ENCODE peak calls at places on chromosome 5, in four cellular contexts. One of them, this sample, is unnamed.

GRCh38 chr5:177470759-177471536 is 2.5 kb downstream of the DBN1 start:
- DNase-seq in HepG2: peak; percentile 23
- DNase-seq in K562: no peak
- DNase-seq in GM12878: no peak
- DNase-seq in this sample: no peak

GRCh38 chr5:65190328-65191053 is 291.2 kb downstream of the ADAMTS6 start:
- DNase-seq in HepG2: no peak
- DNase-seq in K562: no peak
- DNase-seq in GM12878: peak; percentile 17
- DNase-seq in this sample: no peak

GRCh38 chr5:170572453-170572852 is 68.6 kb downstream of the KCNIP1 start:
- DNase-seq in HepG2: no peak
- DNase-seq in K562: no peak
- DNase-seq in GM12878: peak; percentile 25
- DNase-seq in this sample: no peak

GRCh38 chr5:139407517-139407916 is 3.6 kb upstream of the SPATA24 start:
- DNase-seq in HepG2: no peak
- DNase-seq in K562: no peak
- DNase-seq in GM12878: no peak
- DNase-seq in this sample: no peak

GRCh38 chr5:58972301-58972700 is 389.4 kb downstream of the RAB3C start:
- DNase-seq in HepG2: no peak
- DNase-seq in K562: no peak
- DNase-seq in GM12878: no peak
- DNase-seq in this sample: no peak

GRCh38 chr5:38396766-38397165 is 138.4 kb downstream of the EGFLAM start:
- DNase-seq in HepG2: no peak
- DNase-seq in K562: no peak
- DNase-seq in GM12878: no peak
- DNase-seq in this sample: no peak

GRCh38 chr5:6403416-6403815 is 25.1 kb upstream of the MED10 start:
- DNase-seq in HepG2: no peak
- DNase-seq in K562: no peak
- DNase-seq in GM12878: no peak
- DNase-seq in this sample: no peak

GRCh38 chr5:130710596-130710995 is 454.5 kb downstream of the HINT1 start:
- DNase-seq in HepG2: peak; percentile 33
- DNase-seq in K562: no peak
- DNase-seq in GM12878: no peak
- DNase-seq in this sample: no peak

GRCh38 chr5:43523662-43524072 is 8.7 kb upstream of the C5orf34 start:
- DNase-seq in HepG2: no peak
- DNase-seq in K562: no peak
- DNase-seq in GM12878: no peak
- DNase-seq in this sample: no peak

GRCh38 chr5:130135506-130135905 is 231.2 kb downstream of the CHSY3 start:
- DNase-seq in HepG2: no peak
- DNase-seq in K562: no peak
- DNase-seq in GM12878: no peak
- DNase-seq in this sample: no peak

GRCh38 chr5:55927861-55928655 is 66.7 kb downstream of the IL6ST start:
- DNase-seq in HepG2: peak; percentile 31
- DNase-seq in K562: no peak
- DNase-seq in GM12878: no peak
- DNase-seq in this sample: no peak

GRCh38 chr5:90655423-90655822 is 96.8 kb downstream of the ADGRV1 start:
- DNase-seq in HepG2: no peak
- DNase-seq in K562: no peak
- DNase-seq in GM12878: no peak
- DNase-seq in this sample: no peak

GRCh38 chr5:92977766-92978555 is 603.1 kb downstream of the NR2F1-AS1 start:
- DNase-seq in HepG2: no peak
- DNase-seq in K562: no peak
- DNase-seq in GM12878: no peak
- DNase-seq in this sample: no peak

GRCh38 chr5:124365491-124365890 is 380.9 kb downstream of the ZNF608 start:
- DNase-seq in HepG2: no peak
- DNase-seq in K562: no peak
- DNase-seq in GM12878: no peak
- DNase-seq in this sample: no peak

GRCh38 chr5:171913987-171914273 is 92.5 kb downstream of the FBXW11 start:
- DNase-seq in HepG2: no peak
- DNase-seq in K562: no peak
- DNase-seq in GM12878: no peak
- DNase-seq in this sample: no peak

GRCh38 chr5:52948418-52949076 is 40.6 kb upstream of the ITGA2 start:
- DNase-seq in HepG2: peak; percentile 82
- DNase-seq in K562: peak; percentile 22
- DNase-seq in GM12878: peak; percentile 42
- DNase-seq in this sample: peak; percentile 79

GRCh38 chr5:81212211-81212687 is 20.9 kb upstream of the CKMT2 start:
- DNase-seq in HepG2: no peak
- DNase-seq in K562: no peak
- DNase-seq in GM12878: peak; percentile 51
- DNase-seq in this sample: no peak

GRCh38 chr5:59709346-59709821 is 184.1 kb downstream of the PDE4D start:
- DNase-seq in HepG2: no peak
- DNase-seq in K562: no peak
- DNase-seq in GM12878: no peak
- DNase-seq in this sample: peak; percentile 71

GRCh38 chr5:2508514-2508913 is 243.0 kb downstream of the IRX2 start:
- DNase-seq in HepG2: no peak
- DNase-seq in K562: no peak
- DNase-seq in GM12878: no peak
- DNase-seq in this sample: no peak

GRCh38 chr5:134659922-134660321 is 11.3 kb downstream of the SEC24A start:
- DNase-seq in HepG2: no peak
- DNase-seq in K562: no peak
- DNase-seq in GM12878: no peak
- DNase-seq in this sample: no peak

GRCh38 chr5:180343846-180344327 is 9.2 kb downstream of the GFPT2 start:
- DNase-seq in HepG2: no peak
- DNase-seq in K562: no peak
- DNase-seq in GM12878: no peak
- DNase-seq in this sample: no peak
- TF ChIP-seq CREB1 in HepG2: no peak
- TF ChIP-seq CREB1 in K562: no peak
- TF ChIP-seq CREB1 in GM12878: no peak
- TF ChIP-seq CREB1 in this sample: no peak

GRCh38 chr5:126973193-126973592 is 57.2 kb downstream of the MARCHF3 start:
- DNase-seq in HepG2: peak; percentile 5
- DNase-seq in K562: no peak
- DNase-seq in GM12878: no peak
- DNase-seq in this sample: peak; percentile 52

GRCh38 chr5:126970517-126971017 is 59.8 kb downstream of the MARCHF3 start:
- DNase-seq in HepG2: no peak
- DNase-seq in K562: no peak
- DNase-seq in GM12878: no peak
- DNase-seq in this sample: no peak

GRCh38 chr5:126969548-126969947 is 60.8 kb downstream of the MARCHF3 start:
- DNase-seq in HepG2: no peak
- DNase-seq in K562: no peak
- DNase-seq in GM12878: peak; percentile 48
- DNase-seq in this sample: no peak

GRCh38 chr5:126971455-126972019 is 58.8 kb downstream of the MARCHF3 start:
- DNase-seq in HepG2: no peak
- DNase-seq in K562: peak; percentile 66
- DNase-seq in GM12878: no peak
- DNase-seq in this sample: no peak

DNA sequence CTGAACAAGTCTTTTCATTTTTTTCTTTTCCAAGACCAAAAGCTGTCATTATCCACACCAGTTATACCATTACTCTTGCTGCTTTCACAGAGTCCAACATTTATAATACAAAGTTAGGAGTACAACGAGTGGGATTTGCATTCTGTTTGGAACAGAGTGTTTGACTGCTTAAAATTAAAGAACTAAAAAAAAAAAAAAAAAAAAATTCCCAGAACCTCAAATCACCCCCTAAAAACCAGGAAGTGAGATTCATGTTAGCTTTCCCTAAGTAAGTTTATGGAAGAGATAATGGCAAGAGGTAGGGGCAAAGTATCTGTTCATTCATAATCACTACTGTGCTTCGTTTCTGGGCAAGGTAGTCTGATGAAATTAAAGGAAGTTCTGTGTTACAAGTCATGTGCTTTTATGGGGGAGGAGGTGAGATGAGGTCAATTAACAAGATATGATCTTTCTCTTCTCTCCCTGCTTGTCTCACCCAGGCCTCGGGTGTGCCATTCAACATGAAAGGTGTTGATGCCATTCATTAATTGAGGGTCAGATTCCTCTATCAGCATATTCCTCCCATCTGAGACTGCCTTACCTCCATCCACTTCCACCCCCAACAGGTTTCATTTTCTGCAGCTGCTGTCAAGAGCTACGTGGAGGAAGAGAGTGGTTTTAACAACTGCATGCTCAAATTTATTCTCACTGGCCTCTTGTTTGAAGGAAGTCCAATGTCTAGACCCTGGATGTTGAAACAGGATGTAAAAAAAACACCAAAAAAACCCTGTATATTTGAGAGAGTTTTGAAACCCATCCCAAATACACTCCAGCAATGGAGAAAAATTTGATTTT is 58.1 kb downstream of the MARCHF3 start:
- DNase-seq in HepG2: peak; percentile 39
- DNase-seq in K562: peak; percentile 55
- DNase-seq in GM12878: peak; percentile 76
- DNase-seq in this sample: no peak
- H3K4me3 ChIP-seq in HepG2: no peak overlapping the region
- H3K4me3 ChIP-seq in K562: no peak overlapping the region
- H3K4me3 ChIP-seq in GM12878: no peak overlapping the region
- H3K4me3 ChIP-seq in this sample: no peak overlapping the region

DNA sequence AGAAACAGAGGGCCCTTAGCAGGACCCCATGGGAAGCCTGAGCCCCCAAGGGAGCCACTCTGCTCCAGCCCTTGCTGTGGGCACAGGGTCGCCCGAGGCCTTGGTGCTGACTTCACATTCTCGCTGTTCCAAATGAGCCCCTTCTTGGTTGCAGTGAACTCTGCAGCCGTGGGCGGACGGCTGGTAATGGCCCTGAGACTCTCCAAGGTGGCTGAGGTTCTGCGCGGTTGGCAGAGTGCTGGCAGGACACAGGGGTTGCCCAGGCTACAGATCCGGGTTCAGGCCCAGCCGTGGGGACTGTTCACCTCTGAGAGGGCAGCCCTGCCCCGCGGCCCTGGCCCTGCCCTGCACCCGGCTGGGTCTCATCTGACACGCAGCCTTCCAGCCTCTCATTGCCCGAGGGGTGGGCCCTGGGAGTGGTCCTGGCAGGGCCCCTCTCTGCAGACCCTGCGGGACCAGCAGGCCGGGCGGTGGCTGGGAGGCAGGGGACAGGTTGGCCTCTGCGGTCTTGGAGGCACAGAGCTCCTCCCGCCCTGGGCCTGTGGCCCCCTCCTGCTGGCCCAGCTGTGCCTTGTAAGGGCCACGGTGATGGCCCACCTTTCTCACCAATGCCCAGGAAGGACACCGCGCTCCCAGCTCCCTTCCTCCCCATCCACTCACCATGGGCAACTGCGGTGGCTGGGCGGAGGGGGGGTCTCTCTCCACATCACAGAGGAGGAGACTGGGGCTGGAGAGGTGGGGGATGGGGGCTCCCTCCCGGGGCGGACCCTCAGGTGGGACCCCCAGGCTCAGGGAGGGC is 51.6 kb downstream of the AHRR start:
- DNase-seq in HepG2: no peak
- DNase-seq in K562: no peak
- DNase-seq in GM12878: no peak
- DNase-seq in this sample: peak; percentile 44
- TF ChIP-seq JUNB in HepG2: no peak
- TF ChIP-seq JUNB in K562: no peak
- TF ChIP-seq JUNB in GM12878: no peak
- TF ChIP-seq JUNB in this sample: no peak

GRCh38 chr5:138082033-138082432 is 1.8 kb upstream of the WNT8A start:
- DNase-seq in HepG2: peak; percentile 25
- DNase-seq in K562: no peak
- DNase-seq in GM12878: no peak
- DNase-seq in this sample: peak; percentile 76

GRCh38 chr5:138078006-138078643 is 5.7 kb upstream of the WNT8A start:
- DNase-seq in HepG2: no peak
- DNase-seq in K562: no peak
- DNase-seq in GM12878: no peak
- DNase-seq in this sample: no peak

DNA sequence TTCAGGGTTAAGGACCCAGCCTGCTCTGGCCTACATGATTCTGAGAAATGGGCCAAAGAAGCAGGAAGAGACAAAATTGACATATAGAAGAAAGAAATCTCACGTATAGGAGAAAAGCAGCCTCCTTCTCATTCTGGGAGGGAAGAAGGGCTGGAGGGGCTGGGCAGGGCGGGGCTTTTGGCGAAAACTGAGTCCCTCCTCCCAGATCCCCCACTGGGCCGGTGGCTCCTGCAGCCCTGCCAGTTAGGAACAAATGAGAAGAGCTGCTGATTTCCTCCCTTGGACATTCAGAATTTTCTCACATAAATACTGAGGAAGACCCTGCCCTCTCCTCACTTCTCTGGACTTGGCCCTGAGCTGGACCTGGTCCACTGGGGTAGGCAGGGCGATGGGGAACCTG is at the start of gene WNT8A:
- DNase-seq in HepG2: no peak
- DNase-seq in K562: no peak
- DNase-seq in GM12878: no peak
- DNase-seq in this sample: no peak
- TF ChIP-seq CREB1 in HepG2: no peak
- TF ChIP-seq CREB1 in K562: no peak
- TF ChIP-seq CREB1 in GM12878: no peak
- TF ChIP-seq CREB1 in this sample: no peak